ENCODE peak calls at places on chromosomes 11 and 22, in ten cellular contexts. C, B, V, G, I, T, S, Y, P and L are unnamed samples.

GRCh38 chr11:59463176-59463575 is 6.4 kb downstream of the OR4D6 start:
- DNase-seq in C (no peak), B (no peak), V (no peak), G (peak; percentile 27), I (peak; percentile 3), T (no peak), S (peak; percentile 33), Y (no peak), P (no peak), L (no peak)

GRCh38 chr11:45368697-45369096 is 82.6 kb upstream of the SYT13 start:
- DNase-seq in C (no peak), B (no peak), V (no peak), G (no peak), I (no peak), T (no peak), S (no peak), Y (no peak), P (no peak), L (no peak)

GRCh38 chr22:46091277-46091977 is 58.9 kb upstream of the PPARA start:
- DNase-seq in C (no peak), B (no peak), V (no peak), G (no peak), I (no peak), T (no peak), S (no peak), Y (no peak), P (no peak), L (no peak)

GRCh38 chr11:72609451-72609850 is 64.8 kb downstream of the PDE2A start:
- DNase-seq in C (no peak), B (no peak), V (no peak), G (peak; percentile 22), I (no peak), T (no peak), S (no peak), Y (no peak), P (no peak), L (no peak)

GRCh38 chr11:27898166-27898565 is 197.9 kb upstream of the BDNF start:
- DNase-seq in C (no peak), B (no peak), V (no peak), G (no peak), I (no peak), T (no peak), S (no peak), Y (no peak), P (no peak), L (no peak)

GRCh38 chr11:19345519-19345847 is 104.7 kb upstream of the E2F8 start:
- DNase-seq in C (peak; percentile 45), B (no peak), V (no peak), G (peak; percentile 42), I (no peak), T (no peak), S (peak; percentile 31), Y (peak; percentile 23), P (no peak), L (no peak)

GRCh38 chr11:114084414-114084813 is 24.9 kb downstream of the ZBTB16 start:
- DNase-seq in C (no peak), B (no peak), V (no peak), G (no peak), I (no peak), T (no peak), S (no peak), Y (no peak), P (no peak), L (no peak)

GRCh38 chr22:38953577-38954413 is 3.6 kb upstream of the APOBEC3A start:
- DNase-seq in C (no peak), B (no peak), V (no peak), G (no peak), I (peak; percentile 1), T (no peak), S (no peak), Y (no peak), P (peak; percentile 59), L (no peak)

GRCh38 chr22:47377926-47378560 is 615.6 kb downstream of the TBC1D22A start:
- DNase-seq in C (no peak), B (no peak), V (no peak), G (no peak), I (no peak), T (no peak), S (no peak), Y (no peak), P (no peak), L (no peak)

GRCh38 chr11:820655-821512 is 2.2 kb downstream of the PNPLA2 start:
- DNase-seq in C (peak; percentile 32), B (peak; percentile 68), V (peak; percentile 68), G (peak; percentile 50), I (peak; percentile 91), T (peak; percentile 56), S (peak; percentile 63), Y (no peak), P (no peak), L (no peak)

GRCh38 chr11:33695051-33695566 is 5.5 kb downstream of the C11orf91 start:
- DNase-seq in C (no peak), B (no peak), V (no peak), G (peak; percentile 85), I (no peak), T (no peak), S (no peak), Y (no peak), P (no peak), L (peak; percentile 43)

GRCh38 chr11:6687876-6688275 is 4.7 kb upstream of the MRPL17 start:
- DNase-seq in C (no peak), B (no peak), V (no peak), G (no peak), I (no peak), T (no peak), S (no peak), Y (no peak), P (no peak), L (no peak)

GRCh38 chr11:90179923-90180322 is 42.9 kb downstream of the CHORDC1 start:
- DNase-seq in C (no peak), B (no peak), V (no peak), G (no peak), I (no peak), T (no peak), S (no peak), Y (no peak), P (no peak), L (no peak)

GRCh38 chr11:83612891-83613766 is 327.0 kb upstream of the CCDC90B start:
- DNase-seq in C (no peak), B (peak; percentile 24), V (no peak), G (no peak), I (no peak), T (no peak), S (no peak), Y (no peak), P (no peak), L (no peak)

GRCh38 chr11:75668508-75669297 is at the start of gene MAP6:
- DNase-seq in C (peak; percentile 45), B (no peak), V (peak; percentile 29), G (peak; percentile 3), I (no peak), T (no peak), S (no peak), Y (peak; percentile 24), P (no peak), L (peak; percentile 95)

GRCh38 chr11:131864205-131864604 is 493.8 kb downstream of the NTM start:
- DNase-seq in C (no peak), B (no peak), V (no peak), G (peak; percentile 27), I (no peak), T (no peak), S (no peak), Y (no peak), P (no peak), L (no peak)

GRCh38 chr22:36435516-36436415 is 45.7 kb downstream of the TXN2 start:
- DNase-seq in C (no peak), B (no peak), V (no peak), G (no peak), I (no peak), T (no peak), S (no peak), Y (no peak), P (peak; percentile 56), L (no peak)

GRCh38 chr11:65856689-65857499 is 1.1 kb downstream of the CFL1 start:
- DNase-seq in C (peak; percentile 67), B (peak; percentile 87), V (peak; percentile 73), G (peak; percentile 71), I (peak; percentile 63), T (peak; percentile 52), S (peak; percentile 62), Y (peak; percentile 72), P (peak; percentile 85), L (peak; percentile 79)

GRCh38 chr11:39236916-39237315 is 2222.5 kb downstream of the LRRC4C start:
- DNase-seq in C (no peak), B (no peak), V (peak; percentile 4), G (no peak), I (peak; percentile 1), T (no peak), S (no peak), Y (no peak), P (no peak), L (no peak)

GRCh38 chr11:19393119-19393518 is 152.4 kb upstream of the E2F8 start:
- DNase-seq in C (no peak), B (no peak), V (no peak), G (no peak), I (no peak), T (no peak), S (no peak), Y (no peak), P (no peak), L (no peak)

GRCh38 chr22:47340851-47341436 is 578.5 kb downstream of the TBC1D22A start:
- DNase-seq in C (no peak), B (no peak), V (no peak), G (no peak), I (peak; percentile 49), T (no peak), S (peak; percentile 39), Y (no peak), P (no peak), L (no peak)

GRCh38 chr11:15119352-15119751 is 4.6 kb downstream of the INSC start:
- DNase-seq in C (no peak), B (no peak), V (no peak), G (no peak), I (peak; percentile 57), T (peak; percentile 20), S (no peak), Y (no peak), P (no peak), L (no peak)

GRCh38 chr11:114060402-114061052 is 1.0 kb downstream of the ZBTB16 start:
- DNase-seq in C (peak; percentile 48), B (peak; percentile 40), V (peak; percentile 21), G (peak; percentile 51), I (no peak), T (no peak), S (no peak), Y (peak; percentile 38), P (peak; percentile 42), L (peak; percentile 84)

GRCh38 chr22:22884010-22884887 is 3.4 kb upstream of the IGLL5 start:
- DNase-seq in C (peak; percentile 31), B (peak; percentile 73), V (peak; percentile 30), G (peak; percentile 78), I (peak; percentile 39), T (peak; percentile 45), S (peak; percentile 77), Y (peak; percentile 83), P (peak; percentile 57), L (peak; percentile 70)

GRCh38 chr22:48167238-48167637 is 1404.8 kb downstream of the TBC1D22A start:
- DNase-seq in C (no peak), B (no peak), V (no peak), G (no peak), I (no peak), T (no peak), S (no peak), Y (no peak), P (no peak), L (no peak)

GRCh38 chr11:63858628-63859550 is 20.0 kb downstream of the MARK2 start:
- DNase-seq in C (no peak), B (no peak), V (no peak), G (peak; percentile 79), I (peak; percentile 53), T (peak; percentile 90), S (peak; percentile 97), Y (no peak), P (no peak), L (no peak)

GRCh38 chr22:43776081-43776670 is 35.9 kb downstream of the EFCAB6 start:
- DNase-seq in C (no peak), B (peak; percentile 85), V (no peak), G (no peak), I (no peak), T (peak; percentile 10), S (no peak), Y (no peak), P (no peak), L (no peak)

GRCh38 chr11:45267660-45268340 is 18.3 kb downstream of the SYT13 start:
- DNase-seq in C (no peak), B (no peak), V (no peak), G (no peak), I (no peak), T (no peak), S (no peak), Y (no peak), P (no peak), L (no peak)